ENCODE peak calls at places on chromosome 12, in nine cellular contexts. I is adrenal gland; B is aorta; T is fibroblast of lung; Y is SK-N-MC; Z is cardiac muscle cell; P is CD8-positive, alpha-beta memory T cell; J is naive thymus-derived CD4-positive, alpha-beta T cell; O is psoas muscle. R is an unnamed sample.

GRCh38 chr12:112126916-112127315 is 1.6 kb downstream of the TRAFD1 start:
- DNase-seq in O (no peak), Z (no peak), P (no peak), B (no peak), Y (no peak), J (no peak), T (peak), I (no peak), R (no peak)

GRCh38 chr12:114688256-114688845 is 4.4 kb upstream of the TBX3 start:
- DNase-seq in O (no peak), J (no peak), T (no peak), B (no peak), Y (no peak), P (no peak), I (no peak), Z (no peak), R (no peak)

GRCh38 chr12:524167-524951 is 64.6 kb downstream of the B4GALNT3 start:
- DNase-seq in Y (no peak), O (no peak), I (peak), B (no peak), P (no peak), Z (no peak), T (no peak), J (no peak), R (no peak)

GRCh38 chr12:108722992-108723766 is 8.1 kb downstream of the CORO1C start:
- DNase-seq in J (no peak), Y (no peak), P (no peak), B (no peak), T (peak), Z (no peak), I (no peak), O (no peak), R (no peak)

GRCh38 chr12:71349950-71350349 is 89.6 kb upstream of the LGR5 start:
- DNase-seq in P (no peak), T (no peak), Y (no peak), O (no peak), Z (no peak), J (no peak), B (no peak), I (no peak), R (no peak)

GRCh38 chr12:124715121-124715990 is 147.9 kb upstream of the NCOR2 start:
- DNase-seq in I (no peak), P (no peak), Y (no peak), T (peak), O (peak), Z (no peak), J (no peak), B (no peak), R (no peak)

GRCh38 chr12:73266206-73266605 is 994.0 kb downstream of the TRHDE start:
- DNase-seq in P (no peak), I (no peak), J (no peak), Z (no peak), B (no peak), Y (no peak), O (no peak), T (no peak), R (no peak)

GRCh38 chr12:105464426-105464825 is 133.9 kb downstream of the C12orf75 start:
- DNase-seq in T (no peak), Z (no peak), J (no peak), Y (no peak), P (no peak), I (no peak), B (no peak), O (no peak), R (no peak)

GRCh38 chr12:110004598-110004997 is 5.4 kb downstream of the ANKRD13A start:
- DNase-seq in B (no peak), Z (no peak), Y (no peak), T (no peak), J (no peak), I (no peak), O (no peak), P (no peak), R (no peak)

GRCh38 chr12:24795699-24796385 is 153.1 kb downstream of the BCAT1 start:
- DNase-seq in I (no peak), O (no peak), B (no peak), Z (no peak), P (no peak), Y (no peak), T (no peak), J (no peak), R (no peak)
- H3K27ac ChIP-seq in I (no peak), O (no peak), B (no peak), Z (no peak), P (no peak), Y (no peak), T (no peak), J (no peak), R (no peak)

DNA sequence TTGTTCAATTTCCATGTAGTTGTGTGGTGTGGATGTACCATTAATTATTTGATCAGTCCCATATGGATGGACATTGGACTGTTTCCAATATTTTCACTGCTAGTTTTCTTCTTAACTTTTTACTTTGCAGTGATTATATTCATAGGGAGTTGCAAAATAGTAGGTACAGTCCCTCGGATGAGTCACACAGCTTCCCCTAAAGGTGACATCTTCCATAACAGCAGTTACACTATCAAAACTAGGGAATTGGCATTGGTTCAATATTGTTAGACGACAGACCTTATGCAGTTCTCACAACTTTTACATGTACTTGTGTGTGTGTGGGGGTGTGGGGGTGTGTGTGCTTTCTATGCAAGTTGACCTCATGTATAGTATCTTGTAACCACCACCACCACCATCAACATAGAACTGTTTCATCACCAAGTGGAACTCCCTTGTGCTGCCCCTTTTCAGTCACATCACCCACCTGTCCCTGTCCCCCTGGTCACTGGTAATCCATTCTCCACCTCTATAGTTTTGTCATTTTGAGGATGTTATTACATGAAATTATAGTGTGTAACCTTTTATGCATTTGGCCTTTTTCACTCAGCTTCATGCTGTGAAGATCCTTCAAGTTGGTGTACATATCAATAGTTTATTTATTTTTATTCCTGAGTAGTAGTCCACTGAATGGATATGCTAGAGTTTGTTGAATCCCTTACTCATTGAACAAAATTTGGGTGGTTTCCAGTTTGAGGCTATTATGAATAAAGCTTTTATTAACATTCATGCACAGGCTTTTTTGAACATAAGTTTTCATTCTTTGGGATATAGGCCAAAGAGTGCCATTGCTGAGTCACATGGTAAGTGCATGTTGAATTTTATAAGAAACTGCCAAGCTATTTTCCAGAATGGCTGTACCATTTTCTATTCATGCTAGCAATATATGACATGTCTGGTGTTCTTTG is 59.3 kb upstream of the CAPRIN2 start:
- DNase-seq in J (no peak), P (no peak), B (no peak), I (no peak), T (peak), Z (no peak), Y (no peak), O (no peak), R (no peak)
- H3K27ac ChIP-seq in J (no peak), P (no peak), B (no peak), I (no peak), T (no peak), Z (no peak), Y (no peak), O (no peak), R (no peak)

DNA sequence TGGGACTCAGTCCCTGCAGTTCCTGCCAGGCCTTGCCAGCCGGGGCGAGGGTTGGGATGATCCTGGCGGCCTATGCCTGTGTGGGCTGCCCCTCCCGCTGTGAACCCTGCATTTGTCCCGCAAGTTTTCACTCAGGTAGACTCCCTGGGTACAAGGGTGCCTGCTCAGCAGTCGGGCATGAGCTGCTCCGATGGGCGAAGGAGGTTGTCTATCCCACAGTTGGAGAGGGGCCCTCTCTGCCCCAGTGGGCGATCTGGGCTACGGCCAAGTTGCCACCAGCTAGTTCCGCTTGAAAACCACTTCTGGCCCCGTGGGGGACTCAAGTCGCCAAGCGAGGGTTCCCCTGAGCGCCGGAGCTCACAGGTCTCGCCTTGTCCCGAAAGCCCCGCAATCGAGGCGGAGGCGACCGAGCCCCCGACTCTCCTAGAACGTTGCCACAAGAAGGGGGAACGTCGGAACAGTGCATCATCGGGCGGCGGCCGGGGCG is 368 bp upstream of the TPI1 start:
- DNase-seq in Y (no peak), B (peak), J (peak), T (no peak), P (no peak), O (no peak), Z (no peak), I (peak), R (no peak)
- H3K27ac ChIP-seq in Y (no peak), B (no peak), J (peak), T (peak), P (no peak), O (peak), Z (no peak), I (peak), R (peak)

GRCh38 chr12:27823038-27823437 is 43.0 kb upstream of the MANSC4 start:
- DNase-seq in Y (no peak), P (no peak), B (no peak), O (no peak), J (no peak), Z (no peak), T (no peak), I (no peak), R (no peak)
- H3K27ac ChIP-seq in Y (no peak), P (no peak), B (no peak), O (no peak), J (no peak), Z (no peak), T (no peak), I (no peak), R (no peak)

GRCh38 chr12:57092876-57093411 is 4.0 kb downstream of the NAB2 start:
- DNase-seq in O (no peak), J (peak), I (no peak), Y (no peak), B (no peak), Z (no peak), T (no peak), P (no peak), R (no peak)
- H3K27ac ChIP-seq in O (no peak), J (peak), I (no peak), Y (peak), B (no peak), Z (no peak), T (peak), P (no peak), R (peak)

DNA sequence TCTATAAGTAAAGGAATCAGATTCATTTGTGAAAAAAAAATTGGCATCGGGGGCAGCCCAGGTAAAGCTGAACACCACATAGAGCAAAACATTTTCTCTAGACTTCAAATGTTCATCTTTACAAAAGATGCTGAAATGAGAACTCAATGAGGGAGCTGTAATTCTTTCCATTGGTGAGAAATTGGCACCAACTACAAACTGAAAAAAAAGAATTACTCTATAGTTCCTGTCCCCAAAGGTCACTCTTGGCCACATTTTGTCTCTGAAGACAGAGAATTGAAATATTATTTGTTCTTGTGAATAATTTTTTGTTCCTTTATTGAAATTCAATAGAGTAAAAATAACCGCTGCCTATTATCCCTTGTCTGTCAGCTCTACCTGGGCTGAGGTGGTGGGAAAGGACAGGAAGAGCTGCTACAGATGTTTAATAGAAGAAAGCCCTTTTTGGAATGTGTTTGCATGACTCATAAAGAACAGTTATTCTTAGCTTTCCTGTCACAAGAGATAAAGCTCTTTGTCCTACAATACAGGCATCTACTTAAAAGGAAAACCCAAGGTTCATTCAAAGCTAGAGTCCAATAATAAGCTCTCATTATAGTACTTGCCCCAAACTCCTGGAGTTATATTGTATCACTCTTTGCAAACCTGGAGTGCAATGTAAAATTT is 380.1 kb upstream of the KITLG start:
- DNase-seq in Y (no peak), Z (peak), P (no peak), J (no peak), I (no peak), O (no peak), T (peak), B (no peak), R (no peak)
- H3K27ac ChIP-seq in Y (no peak), Z (peak), P (no peak), J (no peak), I (no peak), O (no peak), T (no peak), B (no peak), R (no peak)